ENCODE peak calls at places on chromosome 1, in eight cellular contexts. A, V, U, Q, X, J, B and R are unnamed samples.

GRCh38 chr1:165947797-165948455 is 120.5 kb downstream of the UCK2 start:
- DNase-seq in A (no peak), V (no peak), U (no peak), Q (no peak), X (no peak), J (no peak), B (no peak), R (no peak)

GRCh38 chr1:178283409-178283808 is 189.5 kb downstream of the RASAL2 start:
- DNase-seq in A (no peak), V (no peak), U (peak), Q (no peak), X (no peak), J (no peak), B (no peak), R (no peak)

GRCh38 chr1:41110721-41111120 is 89.2 kb upstream of the SLFNL1 start:
- DNase-seq in A (no peak), V (no peak), U (no peak), Q (no peak), X (no peak), J (no peak), B (no peak), R (no peak)

GRCh38 chr1:203058674-203058931 is 27.2 kb downstream of the MYOG start:
- DNase-seq in A (no peak), V (no peak), U (no peak), Q (no peak), X (no peak), J (no peak), B (no peak), R (no peak)

GRCh38 chr1:12566484-12567287 is 51.3 kb downstream of the DHRS3 start:
- DNase-seq in A (no peak), V (no peak), U (no peak), Q (no peak), X (no peak), J (no peak), B (no peak), R (no peak)

GRCh38 chr1:162835157-162835899 is 25.6 kb downstream of the CCDC190 start:
- DNase-seq in A (no peak), V (no peak), U (no peak), Q (no peak), X (no peak), J (no peak), B (no peak), R (no peak)

GRCh38 chr1:175000697-175001187 is 995 bp downstream of the CACYBP start:
- DNase-seq in A (no peak), V (no peak), U (peak), Q (no peak), X (no peak), J (no peak), B (no peak), R (no peak)

GRCh38 chr1:81664341-81664740 is 136.4 kb upstream of the ADGRL2 start:
- DNase-seq in A (no peak), V (no peak), U (peak), Q (no peak), X (no peak), J (no peak), B (no peak), R (no peak)

GRCh38 chr1:43015269-43015668 is 56.6 kb upstream of the SLC2A1 start:
- DNase-seq in A (no peak), V (no peak), U (no peak), Q (no peak), X (no peak), J (no peak), B (no peak), R (no peak)

GRCh38 chr1:175075572-175076568 is 8.2 kb downstream of the TNN start:
- DNase-seq in A (no peak), V (peak), U (peak), Q (no peak), X (no peak), J (no peak), B (no peak), R (no peak)

GRCh38 chr1:29801561-29801973 is 565.2 kb downstream of the PTPRU start:
- DNase-seq in A (no peak), V (no peak), U (no peak), Q (no peak), X (peak), J (no peak), B (no peak), R (no peak)

GRCh38 chr1:90841477-90841876 is 124.4 kb upstream of the BARHL2 start:
- DNase-seq in A (no peak), V (no peak), U (no peak), Q (no peak), X (no peak), J (no peak), B (no peak), R (no peak)

DNA sequence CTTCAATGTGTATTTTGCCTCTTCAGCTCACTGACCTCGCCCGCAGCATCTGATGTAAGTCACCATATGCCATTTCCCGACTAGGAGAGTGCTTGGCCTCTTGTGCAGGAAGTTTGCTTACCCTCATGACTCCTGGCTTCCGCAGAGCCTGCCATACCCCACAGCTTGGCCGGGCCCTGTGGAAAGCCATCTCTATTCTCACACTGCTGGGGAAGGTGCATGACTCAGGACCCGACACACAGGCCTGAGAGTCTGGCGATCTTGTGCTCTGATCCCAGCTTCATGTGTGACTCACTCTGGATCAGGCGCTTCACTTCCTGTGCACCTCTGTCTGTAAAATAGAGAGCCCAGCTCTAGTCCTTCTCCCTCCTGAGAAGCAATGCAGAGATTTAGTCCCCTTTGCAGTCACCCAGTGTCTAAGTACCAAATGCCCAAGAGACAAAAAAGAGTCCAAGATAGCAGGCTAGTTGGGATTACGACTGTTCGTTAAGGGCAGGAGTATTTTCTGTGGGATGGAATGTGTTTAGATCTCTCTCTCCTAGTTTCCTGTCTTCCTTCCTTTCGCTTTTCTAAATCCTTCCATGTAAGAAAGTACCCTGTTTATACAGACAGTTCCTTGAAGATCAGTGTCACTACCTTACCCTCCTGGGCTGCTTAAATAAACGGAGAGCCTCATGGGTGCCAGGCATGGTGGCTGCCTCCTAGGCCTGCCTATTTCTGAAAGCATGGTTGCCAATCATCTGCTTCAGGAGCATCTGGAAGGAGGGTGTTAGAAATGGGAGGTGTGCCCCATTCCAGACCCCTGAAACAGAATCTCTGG is 62.8 kb upstream of the KIF26B start:
- DNase-seq in A (no peak), V (peak), U (peak), Q (no peak), X (peak), J (no peak), B (no peak), R (no peak)
- H3K27ac ChIP-seq in A (no peak), V (peak), U (peak), Q (no peak), X (no peak), J (no peak), B (no peak), R (no peak)

DNA sequence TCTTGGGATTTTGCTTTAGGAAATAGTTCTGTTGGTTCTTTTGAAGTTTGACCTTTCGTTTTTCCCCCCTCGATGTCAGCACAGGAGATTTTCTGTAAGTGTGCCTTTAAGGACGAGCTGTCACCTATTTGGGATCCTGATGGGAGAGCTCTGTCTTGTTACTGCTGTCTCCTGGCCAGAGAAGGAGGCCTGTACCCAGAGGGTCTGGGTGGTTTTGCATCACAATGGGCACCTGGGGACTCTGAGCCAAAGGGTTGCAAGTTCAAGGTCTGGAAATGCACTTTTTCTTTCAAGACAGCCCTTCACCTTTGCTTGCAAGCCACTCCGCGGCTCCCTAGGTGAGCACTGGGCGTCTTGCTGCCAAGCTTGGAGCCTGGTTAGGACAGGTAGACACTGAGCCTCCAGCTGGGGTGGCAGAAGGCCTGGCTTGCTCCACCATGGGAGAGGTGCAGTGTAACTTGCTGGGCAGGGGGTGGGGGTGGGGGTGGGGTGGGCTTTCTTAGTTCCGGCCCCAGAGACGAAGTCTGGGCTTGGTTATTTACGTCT is 2.9 kb downstream of the AJAP1 start:
- DNase-seq in A (no peak), V (no peak), U (no peak), Q (no peak), X (no peak), J (no peak), B (no peak), R (no peak)
- H3K27ac ChIP-seq in A (peak), V (no peak), U (no peak), Q (no peak), X (no peak), J (no peak), B (no peak), R (no peak)

GRCh38 chr1:161175771-161176453 is 1.4 kb downstream of the B4GALT3 start:
- DNase-seq in A (no peak), V (no peak), U (no peak), Q (no peak), X (no peak), J (no peak), B (no peak), R (no peak)
- H3K27ac ChIP-seq in A (no peak), V (no peak), U (no peak), Q (peak), X (peak), J (peak), B (peak), R (peak)

GRCh38 chr1:53125623-53126360 is 16.6 kb downstream of the SLC1A7 start:
- DNase-seq in A (no peak), V (no peak), U (no peak), Q (peak), X (no peak), J (no peak), B (no peak), R (no peak)
- H3K27ac ChIP-seq in A (no peak), V (no peak), U (no peak), Q (peak), X (peak), J (no peak), B (peak), R (no peak)

DNA sequence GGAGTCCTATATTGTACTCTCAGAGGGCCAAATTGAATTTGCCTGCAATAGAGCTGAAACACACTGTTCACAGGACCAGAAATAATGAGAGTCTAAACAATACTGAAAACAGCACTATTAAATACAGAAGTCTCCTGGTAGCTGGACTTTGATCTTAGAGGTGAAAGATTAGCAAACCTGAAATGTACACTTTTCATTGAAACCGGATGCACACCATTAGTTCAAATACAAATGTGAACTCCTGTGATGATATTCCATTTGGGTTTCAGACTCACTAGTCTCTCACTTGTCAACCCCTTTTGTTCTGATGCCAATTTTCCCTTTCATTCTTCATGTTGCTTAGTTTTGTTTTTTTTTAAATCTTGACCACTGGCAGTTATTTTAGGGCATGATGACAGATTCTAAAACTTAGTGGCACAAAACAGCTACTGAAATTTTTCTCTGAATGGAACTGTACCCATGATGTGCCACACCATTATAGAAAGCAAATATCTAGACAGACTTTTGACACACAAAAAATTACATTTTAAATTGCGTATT is 5.9 kb upstream of the TNFSF4 start:
- DNase-seq in A (no peak), V (no peak), U (no peak), Q (no peak), X (no peak), J (no peak), B (no peak), R (no peak)
- H3K27ac ChIP-seq in A (no peak), V (no peak), U (no peak), Q (no peak), X (no peak), J (no peak), B (no peak), R (no peak)

GRCh38 chr1:14698206-14698605 is 99.7 kb downstream of the KAZN start:
- DNase-seq in A (no peak), V (no peak), U (no peak), Q (no peak), X (no peak), J (no peak), B (no peak), R (no peak)
- H3K27ac ChIP-seq in A (no peak), V (no peak), U (no peak), Q (no peak), X (no peak), J (no peak), B (no peak), R (no peak)

DNA sequence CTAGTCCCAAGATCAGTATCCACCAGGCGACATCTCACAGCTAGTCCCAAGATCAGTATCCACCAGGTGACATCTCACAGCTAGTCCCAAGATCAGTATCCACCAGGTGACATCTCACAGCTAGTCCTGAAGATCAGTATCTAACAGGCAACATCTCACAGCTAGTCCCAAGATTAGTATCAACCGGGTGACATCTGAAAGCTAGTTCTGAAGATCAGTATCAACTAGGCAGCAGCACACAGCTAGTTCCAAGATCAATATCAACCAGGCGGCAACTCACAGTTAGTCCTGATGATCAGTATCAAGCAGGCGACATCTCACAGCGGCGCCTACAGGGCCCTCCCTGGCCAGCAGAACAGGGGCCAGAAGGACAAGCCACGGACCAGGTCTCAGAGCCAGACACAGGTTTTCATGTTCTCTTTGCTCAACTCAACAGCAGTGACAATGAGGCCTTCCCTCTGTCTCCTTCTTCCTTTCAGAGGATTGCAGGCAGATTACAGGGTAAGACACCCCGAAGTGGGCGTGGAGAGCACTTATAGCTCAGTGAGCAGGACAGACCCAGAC is 32.5 kb downstream of the NPHP4 start:
- DNase-seq in A (no peak), V (no peak), U (no peak), Q (no peak), X (no peak), J (no peak), B (no peak), R (no peak)
- H3K27ac ChIP-seq in A (no peak), V (no peak), U (no peak), Q (no peak), X (no peak), J (no peak), B (no peak), R (no peak)

GRCh38 chr1:18738126-18738525 is 107.5 kb downstream of the PAX7 start:
- DNase-seq in A (no peak), V (no peak), U (no peak), Q (no peak), X (no peak), J (no peak), B (no peak), R (no peak)
- H3K27ac ChIP-seq in A (no peak), V (no peak), U (no peak), Q (no peak), X (no peak), J (no peak), B (no peak), R (no peak)

GRCh38 chr1:239348635-239349353 is 37.6 kb upstream of the CHRM3 start:
- DNase-seq in A (no peak), V (no peak), U (no peak), Q (no peak), X (no peak), J (no peak), B (no peak), R (no peak)

GRCh38 chr1:239357867-239358266 is 28.5 kb upstream of the CHRM3 start:
- DNase-seq in A (no peak), V (no peak), U (no peak), Q (no peak), X (no peak), J (no peak), B (no peak), R (no peak)

GRCh38 chr1:239349699-239350098 is 36.7 kb upstream of the CHRM3 start:
- DNase-seq in A (no peak), V (no peak), U (no peak), Q (no peak), X (no peak), J (no peak), B (no peak), R (no peak)

GRCh38 chr1:239354211-239354610 is 32.2 kb upstream of the CHRM3 start:
- DNase-seq in A (no peak), V (no peak), U (peak), Q (no peak), X (no peak), J (no peak), B (no peak), R (no peak)

DNA sequence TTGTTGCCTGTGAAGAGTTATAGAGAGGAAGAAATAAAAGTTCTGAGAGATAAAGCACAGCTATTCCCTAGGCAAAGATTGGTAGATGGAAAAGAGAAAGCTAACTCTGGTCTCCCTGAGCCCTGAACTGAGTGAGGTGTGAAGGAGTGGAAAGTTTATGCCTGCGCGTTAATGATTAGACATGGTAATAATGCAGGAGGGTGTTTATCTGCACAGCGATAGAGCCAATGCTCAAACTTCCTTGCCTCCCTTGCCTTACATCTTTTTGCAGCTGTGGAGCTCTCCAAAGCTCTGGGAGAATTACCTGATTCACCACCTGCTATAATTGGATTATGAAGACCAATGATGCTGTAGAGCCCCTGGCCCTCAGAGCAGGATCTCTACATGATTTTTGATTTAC is 32.8 kb upstream of the CHRM3 start:
- DNase-seq in A (no peak), V (no peak), U (no peak), Q (no peak), X (no peak), J (peak), B (no peak), R (no peak)
- H3K27ac ChIP-seq in A (no peak), V (no peak), U (no peak), Q (no peak), X (no peak), J (peak), B (no peak), R (no peak)

GRCh38 chr1:244011251-244011650 is 39.8 kb upstream of the ZBTB18 start:
- DNase-seq in A (no peak), V (no peak), U (peak), Q (no peak), X (no peak), J (no peak), B (no peak), R (no peak)
- H3K27ac ChIP-seq in A (no peak), V (no peak), U (no peak), Q (no peak), X (no peak), J (no peak), B (no peak), R (no peak)